ENCODE peak calls at places on chromosome 16, in seven cellular contexts. One of them, this sample, is unnamed. For H3K36me3, the result is how much of the 10 kb centered on the place peaks cover.

GRCh38 chr16:81798311-81799137 is 19.4 kb downstream of the PLCG2 start:
- DNase-seq in transverse colon: peak
- DNase-seq in colonic mucosa: no peak
- DNase-seq in brain microvascular endothelial cell: no peak
- DNase-seq in CD4-positive, CD25-positive, alpha-beta regulatory T cell: no peak
- DNase-seq in SK-N-SH: no peak
- DNase-seq in stomach: no peak
- DNase-seq in this sample: no peak

GRCh38 chr16:525123-525519 is 2.4 kb upstream of the CAPN15 start:
- DNase-seq in CD4-positive, CD25-positive, alpha-beta regulatory T cell: no peak
- DNase-seq in SK-N-SH: no peak
- DNase-seq in colonic mucosa: no peak
- DNase-seq in transverse colon: no peak
- DNase-seq in brain microvascular endothelial cell: no peak
- DNase-seq in stomach: no peak
- DNase-seq in this sample: no peak

GRCh38 chr16:55993088-55993487 is 117.9 kb upstream of the CES5A start:
- DNase-seq in CD4-positive, CD25-positive, alpha-beta regulatory T cell: no peak
- DNase-seq in transverse colon: no peak
- DNase-seq in brain microvascular endothelial cell: no peak
- DNase-seq in SK-N-SH: no peak
- DNase-seq in colonic mucosa: no peak
- DNase-seq in stomach: no peak
- DNase-seq in this sample: no peak

GRCh38 chr16:70781800-70782199 is 19.2 kb downstream of the VAC14 start:
- DNase-seq in brain microvascular endothelial cell: no peak
- DNase-seq in colonic mucosa: no peak
- DNase-seq in transverse colon: no peak
- DNase-seq in SK-N-SH: no peak
- DNase-seq in CD4-positive, CD25-positive, alpha-beta regulatory T cell: no peak
- DNase-seq in stomach: no peak
- DNase-seq in this sample: no peak

GRCh38 chr16:27199747-27200146 is 3.6 kb upstream of the KDM8 start:
- DNase-seq in brain microvascular endothelial cell: no peak
- DNase-seq in CD4-positive, CD25-positive, alpha-beta regulatory T cell: no peak
- DNase-seq in SK-N-SH: no peak
- DNase-seq in stomach: no peak
- DNase-seq in colonic mucosa: no peak
- DNase-seq in transverse colon: no peak
- DNase-seq in this sample: peak

GRCh38 chr16:21611178-21611545 is 11.8 kb downstream of the METTL9 start:
- DNase-seq in transverse colon: no peak
- DNase-seq in brain microvascular endothelial cell: no peak
- DNase-seq in colonic mucosa: no peak
- DNase-seq in SK-N-SH: no peak
- DNase-seq in stomach: no peak
- DNase-seq in CD4-positive, CD25-positive, alpha-beta regulatory T cell: no peak
- DNase-seq in this sample: no peak

GRCh38 chr16:20313741-20314140 is 13.6 kb downstream of the GP2 start:
- DNase-seq in transverse colon: no peak
- DNase-seq in colonic mucosa: no peak
- DNase-seq in CD4-positive, CD25-positive, alpha-beta regulatory T cell: no peak
- DNase-seq in stomach: no peak
- DNase-seq in SK-N-SH: no peak
- DNase-seq in brain microvascular endothelial cell: no peak
- DNase-seq in this sample: no peak

GRCh38 chr16:13453938-13454553 is 465.9 kb upstream of the ERCC4 start:
- DNase-seq in transverse colon: peak
- DNase-seq in colonic mucosa: peak
- DNase-seq in CD4-positive, CD25-positive, alpha-beta regulatory T cell: no peak
- DNase-seq in brain microvascular endothelial cell: no peak
- DNase-seq in stomach: peak
- DNase-seq in SK-N-SH: peak
- DNase-seq in this sample: no peak

GRCh38 chr16:53456625-53457024 is 22.4 kb downstream of the RBL2 start:
- DNase-seq in stomach: no peak
- DNase-seq in colonic mucosa: no peak
- DNase-seq in CD4-positive, CD25-positive, alpha-beta regulatory T cell: peak
- DNase-seq in transverse colon: no peak
- DNase-seq in SK-N-SH: no peak
- DNase-seq in brain microvascular endothelial cell: no peak
- DNase-seq in this sample: no peak

GRCh38 chr16:17354121-17354750 is 116.5 kb downstream of the XYLT1 start:
- DNase-seq in SK-N-SH: peak
- DNase-seq in brain microvascular endothelial cell: no peak
- DNase-seq in stomach: no peak
- DNase-seq in CD4-positive, CD25-positive, alpha-beta regulatory T cell: no peak
- DNase-seq in transverse colon: no peak
- DNase-seq in colonic mucosa: no peak
- DNase-seq in this sample: no peak

GRCh38 chr16:54506691-54507090 is 220.1 kb upstream of the IRX3 start:
- DNase-seq in CD4-positive, CD25-positive, alpha-beta regulatory T cell: no peak
- DNase-seq in colonic mucosa: no peak
- DNase-seq in stomach: no peak
- DNase-seq in brain microvascular endothelial cell: no peak
- DNase-seq in transverse colon: no peak
- DNase-seq in SK-N-SH: peak
- DNase-seq in this sample: peak

GRCh38 chr16:66904428-66904845 is 14.2 kb downstream of the CDH16 start:
- DNase-seq in colonic mucosa: no peak
- DNase-seq in CD4-positive, CD25-positive, alpha-beta regulatory T cell: no peak
- DNase-seq in transverse colon: no peak
- DNase-seq in brain microvascular endothelial cell: no peak
- DNase-seq in stomach: no peak
- DNase-seq in SK-N-SH: peak
- DNase-seq in this sample: no peak

GRCh38 chr16:13113786-13114185 is 212.4 kb downstream of the SHISA9 start:
- DNase-seq in stomach: no peak
- DNase-seq in SK-N-SH: no peak
- DNase-seq in transverse colon: no peak
- DNase-seq in brain microvascular endothelial cell: no peak
- DNase-seq in CD4-positive, CD25-positive, alpha-beta regulatory T cell: no peak
- DNase-seq in colonic mucosa: no peak
- DNase-seq in this sample: no peak

DNA sequence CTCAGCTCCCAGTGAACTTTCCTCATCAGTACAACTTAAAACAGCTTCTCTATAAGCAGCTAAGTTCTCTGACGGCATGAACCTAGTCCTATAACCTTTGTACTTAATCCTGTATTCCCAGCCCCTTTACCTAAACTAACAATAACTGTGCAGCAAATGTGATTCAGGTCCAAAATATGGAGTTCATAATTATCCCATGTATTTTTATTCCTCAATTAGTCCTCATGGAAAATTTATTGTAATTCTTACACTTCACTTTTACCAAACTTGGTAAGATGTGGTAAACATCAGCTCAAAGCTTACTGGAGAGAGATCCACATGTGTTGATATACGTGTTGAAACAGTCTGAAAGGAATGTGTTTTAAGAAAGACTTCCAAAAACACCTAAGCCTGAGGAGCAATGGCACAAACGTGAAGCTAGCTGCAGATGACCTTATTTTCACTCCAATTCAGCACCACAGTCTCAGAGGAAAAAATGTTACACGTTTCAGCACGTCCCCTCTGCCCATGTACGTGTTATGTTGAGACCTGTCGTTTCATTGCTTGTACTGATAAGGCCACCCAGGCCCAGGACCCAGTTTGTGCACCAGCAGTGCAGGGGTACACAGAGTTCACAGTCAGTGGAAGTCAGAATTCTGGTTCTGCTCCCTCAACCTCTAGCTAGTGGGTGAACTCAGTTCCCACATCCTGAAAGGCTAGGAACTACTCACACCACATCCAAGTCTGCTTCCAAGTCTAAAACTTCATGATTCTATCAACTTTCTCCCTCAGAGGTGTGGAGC is 7.1 kb downstream of the USP31 start:
- DNase-seq in brain microvascular endothelial cell: no peak
- DNase-seq in CD4-positive, CD25-positive, alpha-beta regulatory T cell: no peak
- DNase-seq in colonic mucosa: no peak
- DNase-seq in SK-N-SH: no peak
- DNase-seq in transverse colon: no peak
- DNase-seq in stomach: no peak
- DNase-seq in this sample: no peak
- H3K27ac ChIP-seq in brain microvascular endothelial cell: no peak
- H3K27ac ChIP-seq in CD4-positive, CD25-positive, alpha-beta regulatory T cell: no peak
- H3K27ac ChIP-seq in colonic mucosa: no peak
- H3K27ac ChIP-seq in SK-N-SH: no peak
- H3K27ac ChIP-seq in transverse colon: peak
- H3K27ac ChIP-seq in stomach: peak
- H3K27ac ChIP-seq in this sample: no peak

DNA sequence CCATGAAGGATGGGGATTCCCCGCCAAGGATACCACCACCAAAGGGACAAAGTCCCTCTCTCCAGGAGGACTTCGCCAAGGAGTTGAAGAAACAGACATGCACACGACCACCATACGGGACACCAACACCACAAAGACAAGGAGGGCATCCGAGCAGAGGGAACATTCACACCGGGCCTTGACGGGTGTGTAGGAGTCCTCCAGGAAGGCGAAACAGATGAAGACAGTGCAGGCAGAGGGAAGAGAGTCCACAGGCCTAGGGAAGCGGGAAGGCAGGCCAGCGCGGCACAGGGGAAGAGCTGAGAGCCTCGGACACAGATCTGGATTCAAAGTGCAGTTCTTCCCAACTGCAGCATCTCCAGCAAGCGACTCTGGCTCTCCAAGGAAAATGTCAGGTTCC is 10.8 kb downstream of the COTL1 start:
- DNase-seq in transverse colon: no peak
- DNase-seq in colonic mucosa: no peak
- DNase-seq in CD4-positive, CD25-positive, alpha-beta regulatory T cell: no peak
- DNase-seq in stomach: no peak
- DNase-seq in brain microvascular endothelial cell: no peak
- DNase-seq in SK-N-SH: no peak
- DNase-seq in this sample: no peak
- H3K4me3 ChIP-seq in transverse colon: no peak
- H3K4me3 ChIP-seq in colonic mucosa: no peak
- H3K4me3 ChIP-seq in CD4-positive, CD25-positive, alpha-beta regulatory T cell: peak
- H3K4me3 ChIP-seq in stomach: no peak
- H3K4me3 ChIP-seq in brain microvascular endothelial cell: no peak
- H3K4me3 ChIP-seq in SK-N-SH: no peak
- H3K4me3 ChIP-seq in this sample: no peak

GRCh38 chr16:88015806-88016140 is 64.5 kb downstream of the BANP start:
- DNase-seq in brain microvascular endothelial cell: no peak
- DNase-seq in stomach: no peak
- DNase-seq in CD4-positive, CD25-positive, alpha-beta regulatory T cell: no peak
- DNase-seq in SK-N-SH: no peak
- DNase-seq in colonic mucosa: no peak
- DNase-seq in transverse colon: no peak
- DNase-seq in this sample: no peak
- H3K36me3 ChIP-seq in brain microvascular endothelial cell: under half
- H3K36me3 ChIP-seq in stomach: under half
- H3K36me3 ChIP-seq in CD4-positive, CD25-positive, alpha-beta regulatory T cell: under half
- H3K36me3 ChIP-seq in SK-N-SH: under half
- H3K36me3 ChIP-seq in colonic mucosa: under half
- H3K36me3 ChIP-seq in transverse colon: under half
- H3K36me3 ChIP-seq in this sample: under half

DNA sequence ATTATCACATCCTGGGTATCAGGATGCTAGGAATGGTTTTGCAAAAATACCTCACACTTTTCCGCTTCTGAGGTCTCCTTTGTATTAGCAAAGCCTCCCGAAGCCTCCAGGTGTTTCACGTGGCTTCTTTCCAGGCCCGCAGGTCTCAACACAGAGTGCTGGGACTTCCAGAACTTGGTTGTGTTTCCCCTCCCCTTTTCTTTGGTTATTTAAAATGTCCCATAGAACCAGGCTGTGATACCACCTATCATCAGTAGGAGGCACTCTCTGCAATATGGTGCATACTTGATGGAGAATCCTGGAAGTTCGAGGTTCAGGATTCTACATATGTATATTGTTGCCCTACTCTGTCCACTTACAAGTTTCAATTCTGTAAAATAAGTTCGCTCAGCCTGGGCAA is 28.8 kb downstream of the ATP2C2 start:
- DNase-seq in stomach: no peak
- DNase-seq in transverse colon: no peak
- DNase-seq in colonic mucosa: no peak
- DNase-seq in SK-N-SH: no peak
- DNase-seq in brain microvascular endothelial cell: no peak
- DNase-seq in CD4-positive, CD25-positive, alpha-beta regulatory T cell: no peak
- DNase-seq in this sample: no peak
- H3K27ac ChIP-seq in stomach: no peak
- H3K27ac ChIP-seq in transverse colon: no peak
- H3K27ac ChIP-seq in colonic mucosa: no peak
- H3K27ac ChIP-seq in SK-N-SH: no peak
- H3K27ac ChIP-seq in brain microvascular endothelial cell: no peak
- H3K27ac ChIP-seq in CD4-positive, CD25-positive, alpha-beta regulatory T cell: no peak
- H3K27ac ChIP-seq in this sample: no peak

This sample was measured in SJSA1.